ENCODE peak calls at places on chromosome 15, in eight cellular contexts. J, R, W, V, X, T, N and C are unnamed samples. For H3K9me3, the result is how much of the 10 kb centered on the place peaks cover.

GRCh38 chr15:95687686-95688085 is 642.8 kb upstream of the NR2F2 start:
- DNase-seq in T (no peak), W (no peak), R (no peak), N (no peak), V (no peak), X (no peak), J (no peak), C (no peak)

GRCh38 chr15:96064351-96064756 is 266.1 kb upstream of the NR2F2 start:
- DNase-seq in W (no peak), R (no peak), V (peak), J (no peak), N (no peak), T (no peak), X (no peak), C (no peak)

GRCh38 chr15:25987638-25988037 is 124.5 kb upstream of the ATP10A start:
- DNase-seq in N (no peak), W (no peak), X (no peak), T (no peak), J (no peak), R (no peak), V (no peak), C (no peak)

GRCh38 chr15:88491158-88491557 is 23.6 kb downstream of the MRPS11 start:
- DNase-seq in J (no peak), V (no peak), N (no peak), W (no peak), R (no peak), X (no peak), T (no peak), C (no peak)

GRCh38 chr15:84750583-84751092 is 2.2 kb downstream of the ZNF592 start:
- DNase-seq in T (no peak), J (no peak), W (no peak), V (no peak), N (no peak), R (no peak), X (no peak), C (no peak)

GRCh38 chr15:63610209-63610841 is 13.1 kb downstream of the FBXL22 start:
- DNase-seq in N (peak), X (peak), W (peak), T (peak), R (peak), V (peak), J (peak), C (peak)

GRCh38 chr15:45637552-45638033 is 2.8 kb downstream of the SQOR start:
- DNase-seq in T (no peak), N (no peak), X (peak), V (peak), R (peak), J (no peak), W (no peak), C (peak)

GRCh38 chr15:57312323-57313133 is 63.8 kb upstream of the CGNL1 start:
- DNase-seq in R (no peak), X (no peak), J (no peak), V (peak), N (no peak), T (no peak), W (peak), C (no peak)

GRCh38 chr15:90463381-90463780 is 66.3 kb upstream of the CRTC3 start:
- DNase-seq in W (no peak), X (no peak), J (no peak), N (no peak), R (peak), T (no peak), V (no peak), C (no peak)

GRCh38 chr15:75025102-75025501 is 1.7 kb downstream of the PPCDC start:
- DNase-seq in J (no peak), R (no peak), T (no peak), N (no peak), X (no peak), V (no peak), W (no peak), C (no peak)
- H3K9ac ChIP-seq in J (no peak), R (no peak), T (peak), N (no peak), X (peak), V (peak), W (peak), C (no peak)

GRCh38 chr15:19987389-19988048 is 554.1 kb downstream of the GOLGA6L6 start:
- DNase-seq in W (peak), R (no peak), N (peak), X (no peak), J (no peak), V (peak), T (no peak), C (no peak)

GRCh38 chr15:19992428-19992827 is 549.2 kb downstream of the GOLGA6L6 start:
- DNase-seq in R (no peak), J (no peak), X (no peak), W (no peak), N (no peak), T (no peak), V (no peak), C (no peak)
- H3K9me3 ChIP-seq in R (under half), J (under half), X (under half), W (under half), N (under half), T (under half), V (under half), C (under half)

DNA sequence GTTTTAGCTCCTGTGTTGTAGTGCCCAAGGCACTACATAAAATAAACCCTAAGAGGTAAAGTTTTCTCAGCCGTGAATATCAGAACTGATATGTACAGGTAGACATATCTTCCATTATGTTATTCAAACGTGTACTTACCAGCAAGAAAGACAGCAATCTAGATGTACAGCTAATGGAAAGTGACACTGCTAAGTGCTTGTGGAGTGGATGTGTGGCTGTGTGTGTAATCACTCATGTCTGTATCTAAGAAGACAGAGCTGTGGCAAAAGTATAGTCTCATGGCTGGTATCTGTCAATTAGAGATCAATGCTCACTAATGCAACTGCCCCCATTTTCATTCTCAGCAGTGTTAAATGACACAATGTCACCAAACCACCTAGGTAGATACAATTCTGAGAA is 101.3 kb downstream of the FMN1 start:
- DNase-seq in V (no peak), N (no peak), W (no peak), T (no peak), X (no peak), J (no peak), R (no peak), C (no peak)
- TF ChIP-seq POLR2AphosphoS5 in V (no peak), N (no peak), W (no peak), T (no peak), X (no peak), J (no peak), R (no peak), C (no peak)

GRCh38 chr15:65949482-65949881 is 80.2 kb downstream of the RAB11A start:
- DNase-seq in R (no peak), J (no peak), N (peak), V (no peak), T (no peak), W (no peak), X (no peak), C (no peak)
- H3K9ac ChIP-seq in R (no peak), J (no peak), N (no peak), V (no peak), T (no peak), W (no peak), X (no peak), C (no peak)

GRCh38 chr15:20341901-20342605 is 199.5 kb downstream of the GOLGA6L6 start:
- DNase-seq in T (no peak), N (no peak), X (no peak), W (peak), R (peak), J (no peak), V (no peak), C (no peak)

GRCh38 chr15:20348291-20348899 is 193.2 kb downstream of the GOLGA6L6 start:
- DNase-seq in V (no peak), N (no peak), J (no peak), W (no peak), X (no peak), R (no peak), T (no peak), C (no peak)

GRCh38 chr15:20346082-20346805 is 195.4 kb downstream of the GOLGA6L6 start:
- DNase-seq in N (no peak), R (no peak), X (no peak), W (peak), V (no peak), J (no peak), T (no peak), C (no peak)

GRCh38 chr15:20345401-20345958 is 196.1 kb downstream of the GOLGA6L6 start:
- DNase-seq in J (no peak), R (no peak), T (no peak), N (peak), W (peak), V (no peak), X (no peak), C (no peak)

GRCh38 chr15:20344601-20345400 is 196.8 kb downstream of the GOLGA6L6 start:
- DNase-seq in T (no peak), V (no peak), N (peak), R (no peak), W (peak), X (no peak), J (no peak), C (no peak)
- H3K9me3 ChIP-seq in T (half or more), V (half or more), N (under half), R (half or more), W (under half), X (under half), J (half or more), C (under half)

GRCh38 chr15:60340207-60340921 is 57.4 kb downstream of the ANXA2 start:
- DNase-seq in V (peak), R (no peak), T (no peak), W (no peak), N (no peak), X (no peak), J (no peak), C (no peak)

GRCh38 chr15:60343221-60343970 is 54.4 kb downstream of the ANXA2 start:
- DNase-seq in V (no peak), T (no peak), N (no peak), R (no peak), J (no peak), W (no peak), X (no peak), C (no peak)

GRCh38 chr15:60339236-60339635 is 58.5 kb downstream of the ANXA2 start:
- DNase-seq in N (no peak), X (no peak), R (no peak), T (no peak), V (no peak), W (no peak), J (no peak), C (no peak)

GRCh38 chr15:60337069-60337468 is 60.7 kb downstream of the ANXA2 start:
- DNase-seq in R (no peak), T (no peak), W (no peak), N (no peak), X (no peak), V (no peak), J (no peak), C (no peak)

GRCh38 chr15:60338810-60339209 is 59.0 kb downstream of the ANXA2 start:
- DNase-seq in X (no peak), T (no peak), J (no peak), N (no peak), V (peak), R (no peak), W (no peak), C (no peak)
- TF ChIP-seq POLR2AphosphoS5 in X (no peak), T (no peak), J (no peak), N (no peak), V (no peak), R (no peak), W (no peak), C (no peak)

DNA sequence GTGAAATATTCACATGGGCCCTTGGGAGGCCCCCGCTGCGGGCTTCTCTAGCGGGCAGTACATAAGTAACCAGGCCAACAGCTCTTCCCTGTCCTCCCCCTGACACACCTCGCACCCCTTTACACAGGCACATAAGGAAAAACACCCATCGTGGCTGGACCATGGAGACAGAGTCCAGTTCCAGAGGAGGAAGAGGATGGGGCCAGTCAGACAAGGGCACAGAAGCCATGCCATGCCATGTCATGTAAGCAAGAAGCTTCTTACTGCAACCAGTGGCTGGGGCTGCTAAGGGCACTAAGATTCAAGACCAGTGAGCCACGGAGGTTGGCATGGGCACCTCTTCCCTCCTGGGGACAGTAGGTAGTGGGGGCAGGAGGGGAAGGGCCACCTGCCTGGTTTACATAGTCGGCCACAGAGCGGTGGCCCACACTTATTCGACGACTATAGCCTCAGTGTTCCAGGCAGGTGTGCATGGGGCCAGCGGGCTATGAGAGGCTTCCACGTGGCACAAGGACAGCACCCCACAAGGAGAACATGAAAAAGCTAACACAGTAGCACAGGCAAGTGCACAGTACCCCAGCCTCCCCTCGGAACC is 5.7 kb upstream of the CYP11A1 start:
- DNase-seq in X (no peak), W (no peak), J (no peak), T (no peak), N (no peak), R (no peak), V (no peak), C (no peak)
- H3K9ac ChIP-seq in X (no peak), W (peak), J (no peak), T (peak), N (no peak), R (no peak), V (no peak), C (no peak)